ENCODE peak calls at places on chromosome 6, in five cellular contexts. U, E, X, G and N are unnamed samples.

GRCh38 chr6:35297541-35298481 is at the start of gene DEF6:
- DNase-seq in E (peak), G (peak), X (peak), U (peak), N (peak)

GRCh38 chr6:35876902-35877301 is 44.0 kb downstream of the SRPK1 start:
- DNase-seq in G (no peak), X (no peak), U (no peak), E (no peak), N (no peak)

GRCh38 chr6:84346372-84346771 is 118.9 kb upstream of the CEP162 start:
- DNase-seq in X (no peak), G (no peak), E (no peak), U (no peak), N (no peak)

GRCh38 chr6:89675949-89676753 is 37.6 kb upstream of the LYRM2 start:
- DNase-seq in E (no peak), U (no peak), X (no peak), G (no peak), N (peak)

GRCh38 chr6:149234051-149234962 is 83.2 kb upstream of the TAB2 start:
- DNase-seq in E (peak), X (peak), U (no peak), G (no peak), N (peak)

GRCh38 chr6:158029668-158030230 is 48.1 kb downstream of the SYNJ2 start:
- DNase-seq in U (no peak), X (no peak), G (no peak), E (no peak), N (no peak)

GRCh38 chr6:118523216-118523615 is 24.9 kb upstream of the PLN start:
- DNase-seq in X (no peak), E (no peak), U (no peak), G (no peak), N (no peak)

GRCh38 chr6:151723152-151723551 is 84.3 kb upstream of the ESR1 start:
- DNase-seq in X (no peak), G (peak), E (no peak), U (no peak), N (no peak)

GRCh38 chr6:122033564-122034181 is 365.8 kb upstream of the HSF2 start:
- DNase-seq in U (peak), G (peak), X (peak), E (no peak), N (peak)

GRCh38 chr6:149636116-149636515 is 12.4 kb downstream of the KATNA1 start:
- DNase-seq in G (no peak), X (peak), E (no peak), U (no peak), N (peak)

GRCh38 chr6:28603920-28604319 is 78.2 kb downstream of the GPX5 start:
- DNase-seq in G (no peak), U (no peak), X (no peak), E (no peak), N (no peak)

GRCh38 chr6:49252901-49253300 is 210.2 kb downstream of the MMUT start:
- DNase-seq in E (no peak), G (no peak), U (no peak), X (no peak), N (no peak)

GRCh38 chr6:101398716-101399626 is 5.5 kb downstream of the GRIK2 start:
- DNase-seq in E (no peak), X (no peak), G (no peak), U (no peak), N (no peak)